ENCODE peak calls at places on chromosomes 13 and 19, in six cellular contexts. W is OCI-LY7, U is brain microvascular endothelial cell, V is fibroblast of lung, J is H7, G is right lobe of liver. M is an unnamed sample.

GRCh38 chr19:17719730-17720486 is 628 bp downstream of the MAP1S start:
- DNase-seq in V (no peak), U (no peak), G (peak; percentile 33), W (no peak), J (peak; percentile 80), M (no peak)

GRCh38 chr19:37979547-37980082 is 72.6 kb downstream of the SIPA1L3 start:
- DNase-seq in V (peak; percentile 69), G (no peak), J (no peak), U (no peak), W (peak; percentile 81), M (peak; percentile 29)

GRCh38 chr19:15291089-15291488 is 41.2 kb downstream of the BRD4 start:
- DNase-seq in V (peak; percentile 80), W (no peak), U (peak; percentile 45), G (no peak), J (no peak), M (no peak)

GRCh38 chr19:18379803-18380747 is 5.9 kb upstream of the GDF15 start:
- DNase-seq in V (peak; percentile 93), G (peak; percentile 94), J (peak; percentile 67), W (no peak), U (peak; percentile 43), M (no peak)

GRCh38 chr19:30069535-30070197 is 127.6 kb downstream of the URI1 start:
- DNase-seq in V (no peak), U (no peak), J (peak; percentile 14), G (no peak), W (no peak), M (no peak)

GRCh38 chr19:36225219-36225892 is 10.4 kb downstream of the ZNF146 start:
- DNase-seq in W (no peak), G (no peak), J (no peak), U (no peak), V (peak; percentile 65), M (no peak)

GRCh38 chr19:23913931-23914330 is 755 bp upstream of the ZNF726 start:
- DNase-seq in G (no peak), J (no peak), V (no peak), U (no peak), W (no peak), M (no peak)

GRCh38 chr13:35964764-35965163 is 166.4 kb downstream of the DCLK1 start:
- DNase-seq in W (no peak), G (no peak), U (peak; percentile 32), J (no peak), V (no peak), M (no peak)

GRCh38 chr13:37173214-37173613 is 67.8 kb upstream of the CSNK1A1L start:
- DNase-seq in G (no peak), V (peak; percentile 92), U (peak; percentile 34), J (no peak), W (no peak), M (no peak)

GRCh38 chr13:100721885-100722512 is 47.4 kb upstream of the TMTC4 start:
- DNase-seq in W (peak; percentile 39), V (peak; percentile 32), U (peak; percentile 53), G (peak; percentile 34), J (peak; percentile 72), M (peak; percentile 82)

GRCh38 chr19:4051175-4052101 is 15.3 kb downstream of the ZBTB7A start:
- DNase-seq in U (peak; percentile 31), V (peak; percentile 55), J (no peak), G (peak; percentile 61), W (no peak), M (no peak)

GRCh38 chr19:1580382-1580781 is 12.3 kb upstream of the MEX3D start:
- DNase-seq in W (no peak), G (no peak), J (no peak), V (no peak), U (no peak), M (no peak)

GRCh38 chr19:1580957-1581356 is 11.7 kb downstream of the MBD3 start:
- DNase-seq in G (no peak), U (no peak), V (no peak), J (no peak), W (no peak), M (no peak)

GRCh38 chr19:1577090-1577928 is 9.2 kb upstream of the MEX3D start:
- DNase-seq in V (no peak), W (no peak), G (no peak), U (no peak), J (no peak), M (no peak)

GRCh38 chr19:1577929-1578618 is 9.9 kb upstream of the MEX3D start:
- DNase-seq in W (no peak), V (no peak), J (no peak), U (no peak), G (no peak), M (no peak)

GRCh38 chr19:1579222-1579621 is 11.1 kb upstream of the MEX3D start:
- DNase-seq in G (no peak), W (no peak), V (no peak), U (no peak), J (no peak), M (no peak)
- H3K36me3 ChIP-seq in G (no peaks in the 10 kb centered on the region), W (peaks cover 85% of the 10 kb centered on the region), V (peaks cover 30% of the 10 kb centered on the region), U (peaks cover 42% of the 10 kb centered on the region), J (peaks cover 3% of the 10 kb centered on the region), M (peaks cover 63% of the 10 kb centered on the region)

GRCh38 chr13:113625965-113626661 is 31.9 kb downstream of the ATP4B start:
- DNase-seq in G (peak; percentile 9), U (no peak), V (peak; percentile 62), J (no peak), W (no peak), M (no peak)
- H3K36me3 ChIP-seq in G (no peaks in the 10 kb centered on the region), U (peaks cover 19% of the 10 kb centered on the region), V (peaks cover 8% of the 10 kb centered on the region), J (peaks cover 10% of the 10 kb centered on the region), W (peaks cover 62% of the 10 kb centered on the region), M (peaks cover 57% of the 10 kb centered on the region)

GRCh38 chr19:34225659-34226015 is 28.7 kb upstream of the GARRE1 start:
- DNase-seq in G (no peak), U (no peak), W (no peak), V (no peak), J (no peak), M (no peak)
- H3K36me3 ChIP-seq in G (peaks cover 9% of the 10 kb centered on the region), U (peaks cover 62% of the 10 kb centered on the region), W (peaks cover 99% of the 10 kb centered on the region), V (peaks cover 7% of the 10 kb centered on the region), J (peaks cover 27% of the 10 kb centered on the region), M (peaks cover 93% of the 10 kb centered on the region)

GRCh38 chr19:49658566-49659442 is 6.9 kb downstream of the IRF3 start:
- DNase-seq in J (no peak), U (no peak), V (no peak), G (no peak), W (no peak), M (no peak)

GRCh38 chr19:49663224-49663623 is 2.4 kb downstream of the IRF3 start:
- DNase-seq in W (no peak), G (no peak), U (no peak), J (no peak), V (no peak), M (no peak)

GRCh38 chr19:49662011-49662410 is 3.6 kb downstream of the IRF3 start:
- DNase-seq in W (no peak), J (no peak), V (no peak), G (no peak), U (no peak), M (no peak)

GRCh38 chr19:49658139-49658517 is 7.5 kb downstream of the IRF3 start:
- DNase-seq in W (no peak), U (no peak), G (no peak), J (no peak), V (no peak), M (no peak)

DNA sequence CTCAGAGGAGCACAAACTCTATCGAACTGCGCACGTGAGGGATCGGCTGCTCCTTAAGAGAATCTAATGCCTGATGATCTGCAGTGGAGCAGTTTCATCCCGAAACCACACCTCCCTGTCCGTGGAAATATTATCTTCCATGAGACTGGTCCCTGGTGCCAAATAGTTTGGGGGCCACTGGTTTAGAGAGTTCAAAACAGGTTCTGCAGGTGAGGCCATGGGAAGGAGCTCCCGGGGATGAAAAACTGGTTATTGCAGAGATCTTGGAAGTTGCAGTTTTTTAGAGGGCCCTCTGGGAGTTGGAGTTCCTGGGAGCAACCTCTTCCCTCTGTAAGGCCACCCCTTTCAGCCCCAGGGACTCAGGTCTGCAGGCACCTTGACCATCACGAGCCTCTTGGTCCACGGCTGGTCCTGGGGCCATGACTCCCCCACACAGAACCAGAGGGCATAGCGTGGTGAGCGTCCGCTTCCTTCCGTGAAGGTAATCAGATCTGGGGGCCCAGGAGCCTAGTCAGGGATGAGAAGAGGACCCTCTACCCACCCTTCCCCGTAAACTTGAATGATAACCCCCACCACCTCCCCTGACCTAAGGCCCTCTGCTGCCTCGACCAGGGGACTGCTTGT is 5.2 kb downstream of the IRF3 start:
- DNase-seq in U (no peak), G (no peak), J (no peak), V (no peak), W (no peak), M (no peak)
- H3K36me3 ChIP-seq in U (peaks cover 70% of the 10 kb centered on the region), G (no peaks in the 10 kb centered on the region), J (peaks cover 46% of the 10 kb centered on the region), V (peaks cover 48% of the 10 kb centered on the region), W (peaks cover 74% of the 10 kb centered on the region), M (peaks cover 64% of the 10 kb centered on the region)

M was measured in HAP-1.